ENCODE peak calls at places on chromosomes 4 and X, in ten cellular contexts. P is A673, O is body of pancreas, U is upper lobe of right lung, F is epithelial cell of esophagus, Q is stomach, B is mammary epithelial cell, C is AG10803, M is prostate gland, N is A549. G is an unnamed sample.

GRCh38 chr4:121339307-121339706 is 41.5 kb downstream of the QRFPR start:
- DNase-seq in N (no peak), C (no peak), B (peak), M (no peak), F (peak), O (peak), P (no peak), Q (no peak), U (no peak), G (no peak)

GRCh38 chr4:82560853-82561744 is 689 bp downstream of the TMEM150C start:
- DNase-seq in M (no peak), Q (no peak), P (no peak), F (no peak), B (no peak), N (no peak), C (no peak), O (peak), U (no peak), G (no peak)

GRCh38 chr4:20832821-20833220 is 132.6 kb downstream of the PACRGL start:
- DNase-seq in M (no peak), P (no peak), N (no peak), C (peak), B (peak), Q (no peak), O (no peak), F (peak), U (no peak), G (no peak)

GRCh38 chr4:132504438-132504837 is 644.7 kb upstream of the PCDH10 start:
- DNase-seq in N (no peak), F (peak), B (peak), C (no peak), P (no peak), Q (no peak), U (no peak), O (no peak), M (no peak), G (no peak)

GRCh38 chrX:11266329-11266830 is 26.8 kb upstream of the AMELX start:
- DNase-seq in O (no peak), M (no peak), B (no peak), P (no peak), F (no peak), U (no peak), N (no peak), C (no peak), Q (no peak), G (no peak)

GRCh38 chrX:87702795-87703194 is 185.2 kb downstream of the KLHL4 start:
- DNase-seq in N (no peak), O (no peak), C (no peak), Q (no peak), U (no peak), F (no peak), P (no peak), B (no peak), M (no peak), G (no peak)

GRCh38 chrX:119669424-119670037 is 23.4 kb downstream of the SEPTIN6 start:
- DNase-seq in U (no peak), M (no peak), Q (peak), P (no peak), B (no peak), N (no peak), O (peak), C (peak), F (no peak), G (no peak)

GRCh38 chr4:88027611-88028608 is 20.5 kb downstream of the PKD2 start:
- DNase-seq in F (peak), O (no peak), Q (no peak), U (no peak), M (no peak), B (peak), P (peak), C (peak), N (no peak), G (peak)

GRCh38 chr4:155667538-155668511 is 1.2 kb downstream of the GUCY1A1 start:
- DNase-seq in O (peak), P (peak), Q (no peak), F (peak), U (peak), B (peak), C (peak), N (no peak), M (peak), G (no peak)

GRCh38 chr4:42119916-42120315 is 32.5 kb downstream of the BEND4 start:
- DNase-seq in C (no peak), U (no peak), B (no peak), P (no peak), M (no peak), N (no peak), F (no peak), Q (no peak), O (no peak), G (no peak)

GRCh38 chr4:169351860-169352259 is 81.1 kb upstream of the SH3RF1 start:
- DNase-seq in Q (peak), C (no peak), U (no peak), P (no peak), B (no peak), M (peak), N (no peak), O (peak), F (no peak), G (no peak)

GRCh38 chr4:26992657-26993361 is 132.2 kb downstream of the STIM2 start:
- DNase-seq in B (peak), C (peak), Q (no peak), F (no peak), O (peak), N (no peak), U (no peak), M (peak), P (peak), G (peak)

GRCh38 chr4:53346920-53347852 is 18.7 kb downstream of the SCFD2 start:
- DNase-seq in F (peak), Q (no peak), C (peak), B (peak), O (no peak), P (peak), N (no peak), U (no peak), M (no peak), G (peak)

GRCh38 chr4:114026447-114026846 is 47.0 kb upstream of the ARSJ start:
- DNase-seq in Q (no peak), F (no peak), P (no peak), U (no peak), C (no peak), M (no peak), O (no peak), N (no peak), B (no peak), G (no peak)

GRCh38 chr4:151804821-151805220 is 44.0 kb upstream of the GATB start:
- DNase-seq in P (no peak), O (no peak), U (no peak), B (no peak), Q (no peak), F (no peak), C (no peak), N (no peak), M (no peak), G (no peak)

GRCh38 chrX:1002611-1003010 is 209.8 kb downstream of the CRLF2 start:
- DNase-seq in C (no peak), P (no peak), N (no peak), O (no peak), F (no peak), U (peak), M (no peak), B (no peak), Q (no peak), G (no peak)

GRCh38 chr4:25031077-25031606 is 396 bp upstream of the LGI2 start:
- DNase-seq in F (peak), B (no peak), O (peak), Q (no peak), P (no peak), U (no peak), N (peak), M (no peak), C (peak), G (no peak)

GRCh38 chr4:184960505-184960971 is 57.8 kb upstream of the HELT start:
- DNase-seq in P (no peak), N (no peak), C (no peak), F (no peak), M (peak), U (no peak), O (peak), Q (no peak), B (no peak), G (no peak)

GRCh38 chrX:107654778-107655761 is 26.8 kb downstream of the PRPS1 start:
- DNase-seq in Q (peak), C (peak), B (peak), U (peak), M (no peak), N (no peak), F (peak), P (peak), O (peak), G (peak)

GRCh38 chr4:1544861-1545275 is 138.6 kb upstream of the NKX1-1 start:
- DNase-seq in Q (no peak), M (peak), F (no peak), C (no peak), U (no peak), P (peak), N (peak), B (no peak), O (no peak), G (no peak)

GRCh38 chr4:76401654-76402053 is 19.3 kb downstream of the CCDC158 start:
- DNase-seq in B (no peak), Q (no peak), P (no peak), M (no peak), N (no peak), C (no peak), O (no peak), U (no peak), F (no peak), G (no peak)

GRCh38 chr4:83378426-83378825 is 43.8 kb upstream of the HPSE start:
- DNase-seq in B (no peak), Q (no peak), O (no peak), U (no peak), F (no peak), P (no peak), C (no peak), N (no peak), M (no peak), G (no peak)

GRCh38 chrX:56797966-56798711 is 69.1 kb downstream of the NBDY start:
- DNase-seq in P (no peak), M (no peak), Q (peak), F (no peak), O (peak), B (no peak), U (peak), N (no peak), C (peak), G (no peak)

GRCh38 chr4:16684083-16684482 is 214.4 kb downstream of the LDB2 start:
- DNase-seq in P (no peak), C (peak), Q (no peak), O (no peak), U (no peak), M (no peak), B (no peak), F (no peak), N (no peak), G (peak)

GRCh38 chr4:99290848-99291786 is at the start of gene ADH1A:
- DNase-seq in Q (no peak), M (no peak), P (no peak), O (no peak), B (no peak), U (no peak), C (no peak), N (no peak), F (no peak), G (no peak)

GRCh38 chr4:185566425-185566824 is 31.1 kb upstream of the PDLIM3 start:
- DNase-seq in F (no peak), O (no peak), C (no peak), N (no peak), B (no peak), M (no peak), Q (no peak), P (no peak), U (no peak), G (no peak)

GRCh38 chr4:44861756-44862155 is 135.4 kb upstream of the GNPDA2 start:
- DNase-seq in O (no peak), U (no peak), F (peak), C (no peak), Q (no peak), M (no peak), B (peak), N (no peak), P (peak), G (no peak)

GRCh38 chr4:112857461-112857860 is 192.0 kb upstream of the ANK2 start:
- DNase-seq in N (peak), U (no peak), C (peak), Q (no peak), F (peak), P (peak), B (peak), M (no peak), O (no peak), G (peak)

GRCh38 chrX:101619336-101619735 is 1.5 kb upstream of the ARMCX6 start:
- DNase-seq in Q (no peak), O (peak), M (no peak), B (peak), U (no peak), P (peak), F (no peak), C (no peak), N (no peak), G (no peak)

GRCh38 chr4:18185491-18185890 is 163.9 kb upstream of the LCORL start:
- DNase-seq in F (no peak), M (no peak), O (no peak), U (no peak), Q (no peak), P (no peak), B (no peak), N (no peak), C (no peak), G (no peak)

GRCh38 chr4:185115827-185116232 is 27.2 kb upstream of the SLC25A4 start:
- DNase-seq in C (peak), N (no peak), B (no peak), P (peak), M (peak), O (peak), Q (peak), U (peak), F (no peak), G (no peak)

GRCh38 chr4:97374526-97374925 is 768.8 kb downstream of the STPG2 start:
- DNase-seq in Q (no peak), B (no peak), C (no peak), U (no peak), O (no peak), F (no peak), P (no peak), M (no peak), N (no peak), G (no peak)

GRCh38 chrX:17788439-17788838 is 51.1 kb downstream of the SCML1 start:
- DNase-seq in B (peak), O (peak), U (peak), P (peak), Q (peak), M (no peak), F (peak), C (peak), N (peak), G (no peak)

DNA sequence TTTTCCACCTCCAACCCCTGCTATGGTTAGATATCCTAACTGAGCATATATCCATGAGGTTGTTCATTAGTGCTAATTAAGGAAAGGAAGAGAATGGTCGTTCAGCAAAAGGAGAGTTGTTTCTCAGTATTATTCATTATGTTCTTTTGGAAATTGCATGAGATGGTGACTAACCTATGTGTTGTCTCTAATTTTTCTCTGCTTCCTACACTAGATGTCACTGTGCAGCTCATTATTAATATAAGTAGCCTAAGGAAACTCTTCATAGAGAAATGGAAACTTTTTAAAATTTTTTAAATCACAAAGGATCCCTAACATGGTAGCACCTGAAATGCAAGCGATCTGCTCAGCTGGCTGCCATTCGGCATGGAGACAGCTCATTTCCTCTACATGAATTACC is 67.7 kb upstream of the FAM9A start:
- DNase-seq in U (no peak), B (peak), M (no peak), F (peak), O (no peak), P (peak), N (no peak), Q (no peak), C (peak), G (no peak)
- TF ChIP-seq CTCF in U (no peak), B (no peak), M (peak), F (peak), O (no peak), P (peak), N (peak), Q (no peak), C (peak), G (peak)

DNA sequence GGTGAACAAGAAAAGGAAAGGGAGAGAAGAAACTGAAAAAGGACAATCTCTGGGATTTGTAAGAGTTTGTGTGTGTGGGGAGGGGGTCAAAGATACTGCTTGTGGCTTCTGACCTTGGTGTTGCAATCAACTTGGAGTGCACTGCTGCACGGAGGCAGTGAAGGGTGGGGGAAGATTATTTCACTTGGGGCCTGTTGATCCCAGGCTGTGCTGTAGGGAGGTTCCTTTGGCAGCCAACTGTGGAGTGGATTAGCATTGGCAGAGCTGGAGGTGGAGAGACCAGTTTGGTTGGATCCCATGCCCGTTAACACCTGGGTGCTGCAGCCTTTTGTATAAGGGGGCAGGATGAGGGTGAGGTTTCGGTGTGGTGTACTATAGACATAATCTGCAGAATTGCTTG is 38.2 kb downstream of the AFF1 start:
- DNase-seq in C (no peak), U (peak), N (no peak), Q (peak), B (peak), F (peak), P (no peak), O (peak), M (peak), G (no peak)
- H3K4me3 ChIP-seq in C (no peak), U (no peak), N (no peak), Q (no peak), B (no peak), F (peak), P (no peak), O (no peak), M (no peak), G (no peak)

GRCh38 chrX:138775501-138775900 is 64.0 kb upstream of the FGF13 start:
- DNase-seq in N (peak), Q (no peak), B (peak), O (no peak), F (peak), M (no peak), U (no peak), C (peak), P (peak), G (no peak)

DNA sequence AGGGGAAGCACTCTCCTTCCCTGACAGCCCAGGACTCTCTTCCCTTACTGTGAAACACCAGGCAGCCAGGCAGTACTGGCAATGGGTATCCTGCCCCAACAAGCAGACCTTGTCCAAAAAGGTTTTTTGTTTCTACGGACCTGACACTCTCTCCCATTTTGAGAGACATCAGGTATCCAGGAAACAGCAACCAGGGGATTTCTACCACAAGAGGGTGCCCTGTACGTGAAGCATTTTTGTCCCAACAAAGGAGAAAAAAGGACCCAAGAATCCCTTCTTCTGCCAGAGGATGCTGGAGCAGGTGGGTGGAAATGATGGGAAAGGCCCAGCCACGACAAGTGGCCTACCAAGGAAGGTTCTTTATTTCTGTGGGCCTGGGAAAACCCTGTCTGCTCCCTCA is 65.7 kb upstream of the FGF13 start:
- DNase-seq in M (no peak), B (no peak), P (peak), Q (no peak), O (no peak), U (no peak), N (no peak), C (no peak), F (no peak), G (no peak)
- TF ChIP-seq CTCF in M (no peak), B (no peak), P (peak), Q (no peak), O (no peak), U (no peak), N (no peak), C (peak), F (no peak), G (peak)

DNA sequence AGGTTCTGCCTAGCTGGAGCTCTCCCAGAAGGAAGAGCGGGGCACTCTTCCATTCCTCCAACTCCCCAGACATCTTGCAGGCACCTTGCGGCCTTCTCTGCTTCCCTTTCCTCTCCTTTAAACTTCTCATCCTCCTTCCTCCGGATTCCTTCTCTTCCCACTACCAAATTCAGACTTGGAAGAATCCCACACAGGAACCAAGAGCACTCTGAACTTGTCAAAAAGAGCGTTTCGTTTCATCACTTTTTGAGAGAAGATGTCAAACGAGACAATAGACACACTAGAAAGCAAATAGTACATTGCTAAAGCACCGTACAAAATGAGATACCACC is 512 bp upstream of the UCP1 start:
- DNase-seq in B (no peak), N (no peak), P (no peak), M (no peak), C (no peak), F (no peak), O (no peak), U (no peak), Q (no peak), G (no peak)
- H3K4me3 ChIP-seq in B (peak), N (peak), P (peak), M (peak), C (no peak), F (peak), O (peak), U (peak), Q (peak), G (no peak)

DNA sequence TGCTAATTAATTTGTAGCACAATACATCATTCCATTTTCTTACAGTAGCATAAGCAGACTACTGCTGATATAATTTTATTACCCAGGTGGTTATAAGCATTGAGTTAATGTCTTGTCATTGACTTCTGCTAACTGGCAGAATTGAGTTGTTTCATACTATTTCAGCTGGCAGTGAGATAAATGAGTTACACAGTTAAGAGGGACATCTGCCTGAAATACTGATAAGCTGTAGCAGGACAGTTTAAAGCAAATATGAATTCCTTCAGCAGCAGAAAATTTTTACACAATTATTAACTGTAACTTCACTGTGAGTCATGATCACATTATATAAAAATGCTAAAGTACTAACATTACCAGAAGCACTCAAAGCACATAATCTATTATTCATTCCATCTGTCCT is 326.8 kb downstream of the INPP4B start:
- DNase-seq in M (no peak), O (no peak), Q (no peak), P (no peak), N (no peak), U (no peak), C (no peak), F (no peak), B (peak), G (no peak)
- TF ChIP-seq CTCF in M (no peak), O (no peak), Q (no peak), P (no peak), N (peak), U (no peak), C (no peak), F (no peak), B (no peak), G (no peak)

GRCh38 chrX:125681058-125681457 is 361.4 kb downstream of the TEX13C start:
- DNase-seq in Q (no peak), B (no peak), F (no peak), C (no peak), N (no peak), O (no peak), M (no peak), P (no peak), U (no peak), G (no peak)

GRCh38 chrX:125678258-125678657 is 358.6 kb downstream of the TEX13C start:
- DNase-seq in O (no peak), Q (no peak), B (no peak), U (no peak), N (no peak), F (no peak), M (no peak), C (no peak), P (no peak), G (no peak)

GRCh38 chrX:125680366-125680765 is 360.7 kb downstream of the TEX13C start:
- DNase-seq in F (no peak), C (no peak), U (no peak), B (no peak), O (no peak), P (no peak), M (no peak), Q (no peak), N (no peak), G (no peak)

GRCh38 chrX:125681507-125681906 is 361.8 kb downstream of the TEX13C start:
- DNase-seq in B (no peak), F (no peak), M (no peak), Q (no peak), N (no peak), P (no peak), C (no peak), O (no peak), U (no peak), G (no peak)
- H3K4me3 ChIP-seq in B (no peak), F (no peak), M (no peak), Q (no peak), N (no peak), P (no peak), C (no peak), O (no peak), U (no peak), G (no peak)

G was measured in AG09309.